ENCODE peak calls at places on chromosomes 1 and 21, in seven cellular contexts. V is stimulated activated CD4-positive, alpha-beta T cell treated with anti-CD3 and anti-CD28 coated beads, Interleukin-4, amount 100 ng/mL, for 1 hour; F is stimulated activated CD8-positive, alpha-beta memory T cell treated with anti-CD3 and anti-CD28 coated beads, Interleukin-15, amount 100 ng/mL, for 24 hours; L is transverse colon; I is mesenteric fat pad; Q is PC-9; C is ELF-1. Z is an unnamed sample.

GRCh38 chr1:22338071-22338765 is 113.4 kb upstream of the ZBTB40 start:
- DNase-seq in V (no peak), C (no peak), F (no peak), Q (no peak), I (no peak), L (no peak), Z (no peak)

GRCh38 chr1:228094432-228095016 is 8.6 kb downstream of the C1orf35 start:
- DNase-seq in Q (no peak), L (peak; percentile 6), V (no peak), C (no peak), I (no peak), F (no peak), Z (no peak)

GRCh38 chr21:42641311-42642218 is 11.9 kb upstream of the PDE9A start:
- DNase-seq in Q (no peak), V (no peak), I (no peak), F (no peak), C (no peak), L (no peak), Z (no peak)

GRCh38 chr1:89407355-89407754 is 43.5 kb downstream of the GBP6 start:
- DNase-seq in L (no peak), I (no peak), F (no peak), C (no peak), V (no peak), Q (peak; percentile 8), Z (no peak)

GRCh38 chr1:166090244-166090643 is 76.6 kb downstream of the FAM78B start:
- DNase-seq in F (no peak), C (no peak), I (no peak), L (no peak), V (no peak), Q (no peak), Z (no peak)

GRCh38 chr21:16037386-16037785 is 307.6 kb downstream of the USP25 start:
- DNase-seq in L (no peak), I (no peak), F (no peak), C (no peak), Q (no peak), V (no peak), Z (no peak)

GRCh38 chr1:182740120-182740519 is 49.5 kb upstream of the NPL start:
- DNase-seq in I (no peak), C (no peak), F (no peak), L (no peak), V (no peak), Q (no peak), Z (no peak)

GRCh38 chr1:193060938-193061337 is 1.5 kb downstream of the RO60 start:
- DNase-seq in Q (no peak), I (no peak), L (no peak), V (no peak), C (no peak), F (no peak), Z (no peak)

GRCh38 chr1:2330511-2331199 is 60.7 kb downstream of the MORN1 start:
- DNase-seq in I (no peak), L (peak; percentile 33), V (no peak), F (no peak), C (peak; percentile 62), Q (no peak), Z (no peak)

GRCh38 chr1:243288062-243288461 is 32.2 kb downstream of the SDCCAG8 start:
- DNase-seq in Q (no peak), V (no peak), F (no peak), L (no peak), C (no peak), I (no peak), Z (no peak)

GRCh38 chr21:44267655-44268142 is 6.0 kb upstream of the DNMT3L start:
- DNase-seq in V (no peak), L (peak; percentile 32), Q (no peak), F (no peak), I (no peak), C (peak; percentile 22), Z (peak; percentile 71)

GRCh38 chr1:204829133-204829532 is 41.5 kb upstream of the NFASC start:
- DNase-seq in L (no peak), F (no peak), C (no peak), Q (no peak), V (no peak), I (no peak), Z (peak; percentile 67)

GRCh38 chr1:30400436-30400975 is 322.9 kb downstream of the MATN1 start:
- DNase-seq in C (no peak), F (no peak), V (no peak), Q (no peak), L (no peak), I (peak; percentile 24), Z (no peak)

GRCh38 chr1:53617382-53618217 is 121.4 kb downstream of the GLIS1 start:
- DNase-seq in F (no peak), V (no peak), Q (no peak), L (no peak), C (no peak), I (peak; percentile 43), Z (no peak)

GRCh38 chr1:26922201-26922729 is 722 bp downstream of the NUDC start:
- DNase-seq in F (no peak), C (no peak), I (no peak), V (no peak), L (no peak), Q (no peak), Z (no peak)

GRCh38 chr1:234980224-234980656 is 148.4 kb downstream of the TOMM20 start:
- DNase-seq in C (no peak), F (no peak), I (no peak), V (no peak), Q (no peak), L (no peak), Z (no peak)

GRCh38 chr1:162256287-162256686 is 120.4 kb downstream of the SPATA46 start:
- DNase-seq in F (no peak), V (no peak), L (no peak), Q (no peak), I (no peak), C (no peak), Z (peak; percentile 90)

GRCh38 chr1:198655464-198656121 is 16.8 kb downstream of the PTPRC start:
- DNase-seq in C (no peak), F (no peak), V (no peak), Q (no peak), I (no peak), L (no peak), Z (no peak)

GRCh38 chr1:10280442-10281350 is 70.3 kb downstream of the KIF1B start:
- DNase-seq in Q (no peak), I (no peak), L (no peak), F (no peak), V (no peak), C (no peak), Z (no peak)

GRCh38 chr1:229942508-229942907 is 124.5 kb upstream of the GALNT2 start:
- DNase-seq in Q (no peak), V (no peak), L (no peak), I (no peak), C (no peak), F (no peak), Z (no peak)

GRCh38 chr1:15886613-15887167 is 39.2 kb downstream of the SPEN start:
- DNase-seq in I (no peak), Q (no peak), F (no peak), V (no peak), L (no peak), C (no peak), Z (no peak)

GRCh38 chr1:212968385-212968863 is 18.1 kb downstream of the VASH2 start:
- DNase-seq in L (no peak), Q (no peak), F (no peak), V (no peak), C (no peak), I (peak; percentile 74), Z (peak; percentile 78)

GRCh38 chr1:229230136-229230892 is 40.6 kb upstream of the RAB4A start:
- DNase-seq in L (no peak), F (no peak), C (peak; percentile 74), I (no peak), V (no peak), Q (peak; percentile 88), Z (no peak)

GRCh38 chr1:166808959-166809358 is 30.3 kb upstream of the POGK start:
- DNase-seq in C (no peak), F (no peak), V (no peak), I (no peak), L (no peak), Q (no peak), Z (no peak)

GRCh38 chr1:16720403-16721223 is 19.7 kb upstream of the RNU1-4 start:
- DNase-seq in I (peak; percentile 87), L (peak; percentile 6), F (no peak), Q (no peak), V (no peak), C (peak; percentile 15), Z (peak; percentile 13)

GRCh38 chr21:39137248-39138186 is 45.7 kb downstream of the PSMG1 start:
- DNase-seq in V (no peak), L (no peak), C (peak; percentile 93), F (no peak), I (no peak), Q (no peak), Z (no peak)

GRCh38 chr1:36487906-36488305 is 5.2 kb upstream of the CSF3R start:
- DNase-seq in I (no peak), F (no peak), Q (no peak), C (no peak), L (no peak), V (no peak), Z (no peak)

GRCh38 chr1:1033009-1033587 is 13.2 kb downstream of the AGRN start:
- DNase-seq in F (peak; percentile 67), V (peak; percentile 90), I (no peak), C (peak; percentile 97), Q (no peak), L (peak; percentile 92), Z (peak; percentile 98)